ENCODE peak calls at places on chromosomes 4 and X, in five cellular contexts. E, Z, G, O and H are unnamed samples. For H3K9me3, the result is how much of the 10 kb centered on the place peaks cover.

GRCh38 chr4:179867300-179867878 is 2375.8 kb upstream of the TENM3 start:
- DNase-seq in O (peak), Z (no peak), E (no peak), G (peak), H (no peak)

GRCh38 chrX:15911729-15912550 is 57.3 kb upstream of the AP1S2 start:
- DNase-seq in E (no peak), O (peak), Z (peak), G (no peak), H (no peak)

GRCh38 chr4:71545168-71545567 is 206.3 kb downstream of the SLC4A4 start:
- DNase-seq in O (peak), E (no peak), G (no peak), Z (no peak), H (no peak)

GRCh38 chrX:129791961-129792570 is 12.3 kb downstream of the SASH3 start:
- DNase-seq in O (no peak), E (no peak), G (no peak), Z (no peak), H (no peak)

GRCh38 chrX:139691843-139692505 is 16.0 kb downstream of the MCF2 start:
- DNase-seq in O (no peak), Z (peak), E (no peak), G (no peak), H (no peak)

GRCh38 chrX:100979881-100980607 is 10.5 kb downstream of the ARL13A start:
- DNase-seq in O (peak), E (no peak), G (no peak), Z (no peak), H (no peak)

GRCh38 chrX:15475021-15475420 is 18.1 kb downstream of the PIR start:
- DNase-seq in O (peak), G (no peak), E (no peak), Z (peak), H (no peak)

GRCh38 chrX:72003811-72004750 is 93.4 kb downstream of the NHSL2 start:
- DNase-seq in Z (peak), G (no peak), E (peak), O (peak), H (no peak)

GRCh38 chrX:103464071-103464773 is 55.1 kb downstream of the RAB40A start:
- DNase-seq in O (peak), G (no peak), Z (peak), E (no peak), H (peak)

GRCh38 chr4:22003878-22004277 is 55.3 kb upstream of the KCNIP4 start:
- DNase-seq in Z (no peak), G (no peak), E (no peak), O (no peak), H (no peak)

DNA sequence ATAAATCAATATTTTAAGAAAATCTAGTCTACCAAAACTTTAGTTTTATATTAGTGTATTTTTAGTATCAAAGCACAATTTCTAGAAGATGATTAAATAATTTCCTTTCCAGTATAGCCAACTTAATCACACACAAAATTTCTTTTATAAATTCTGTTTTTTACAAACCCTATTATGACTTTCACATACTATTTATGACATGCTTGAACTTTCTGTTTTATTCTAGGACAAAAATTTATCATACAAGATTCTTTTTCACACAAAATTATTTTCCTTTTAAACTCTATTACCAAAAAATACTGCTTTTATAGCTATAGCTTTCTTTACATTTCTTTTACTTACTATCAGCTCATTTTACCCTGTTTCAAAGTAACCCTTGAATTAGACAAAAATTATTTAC is 149.5 kb downstream of the OR13H1 start:
- DNase-seq in Z (no peak), E (no peak), G (no peak), O (no peak), H (no peak)
- H3K9me3 ChIP-seq in Z (under half), E (under half), G (under half), O (under half), H (under half)

DNA sequence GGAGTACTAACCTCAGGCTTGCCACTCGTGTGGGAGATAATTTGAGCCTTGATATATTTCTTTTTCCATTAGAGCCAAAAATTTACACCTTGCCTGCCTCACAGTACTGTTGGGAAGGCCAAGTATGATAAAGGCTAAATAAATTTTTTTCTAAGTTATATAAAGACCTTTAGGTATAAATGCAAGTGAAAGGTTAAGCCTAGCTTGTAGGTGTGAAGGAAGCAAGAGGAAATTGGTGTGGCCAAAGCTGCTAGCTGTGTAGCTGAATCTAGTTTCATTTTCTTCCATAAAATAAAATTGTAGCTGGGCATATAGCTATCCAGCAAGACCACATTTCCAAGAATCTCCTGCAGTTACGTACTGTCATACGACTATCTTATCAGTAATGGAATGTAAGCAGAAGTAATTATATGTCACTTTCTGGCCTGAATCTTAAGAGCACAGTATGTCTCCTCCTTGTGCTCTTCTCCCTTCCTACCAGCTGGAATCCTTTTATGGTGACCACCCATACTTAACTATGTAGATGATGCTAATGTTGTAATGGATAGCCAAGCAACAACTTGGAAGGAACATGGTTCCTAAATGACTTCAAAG is 14.3 kb upstream of the GABRE start:
- DNase-seq in E (no peak), O (no peak), Z (peak), G (no peak), H (no peak)
- H3K9me3 ChIP-seq in E (under half), O (under half), Z (under half), G (under half), H (under half)

DNA sequence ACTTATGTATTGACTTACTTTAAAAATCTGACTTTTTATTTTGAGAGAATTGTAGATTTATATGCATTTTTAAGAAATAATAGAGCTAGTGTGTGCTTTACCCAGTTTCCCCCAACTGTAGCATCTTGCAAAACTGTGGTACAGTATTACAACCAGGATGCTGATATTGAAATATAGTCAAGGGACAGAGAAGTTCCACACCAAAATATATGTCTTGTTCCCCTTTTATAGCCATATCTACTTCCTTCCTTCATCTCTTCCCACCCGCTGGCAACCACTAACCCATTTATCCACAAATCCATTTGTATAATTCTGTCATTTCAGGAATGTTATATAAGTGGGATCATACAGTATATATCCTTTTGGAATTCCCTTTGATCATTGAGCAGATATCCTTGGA is 16.8 kb downstream of the KDM6A start:
- DNase-seq in Z (no peak), O (no peak), E (no peak), G (no peak), H (no peak)
- H3K9me3 ChIP-seq in Z (under half), O (under half), E (under half), G (under half), H (under half)

GRCh38 chrX:117096528-117096927 is 633.8 kb upstream of the CT83 start:
- DNase-seq in E (no peak), Z (no peak), O (no peak), G (no peak), H (no peak)

GRCh38 chrX:117095393-117095792 is 632.6 kb upstream of the CT83 start:
- DNase-seq in E (no peak), Z (no peak), G (no peak), O (no peak), H (no peak)

GRCh38 chrX:117093319-117093718 is 630.5 kb upstream of the CT83 start:
- DNase-seq in O (no peak), E (no peak), Z (no peak), G (no peak), H (no peak)

GRCh38 chrX:117094149-117094548 is 631.4 kb upstream of the CT83 start:
- DNase-seq in O (no peak), G (no peak), E (no peak), Z (no peak), H (no peak)

GRCh38 chrX:117092641-117093040 is 629.9 kb upstream of the CT83 start:
- DNase-seq in Z (no peak), E (no peak), O (no peak), G (no peak), H (no peak)
- H3K9me3 ChIP-seq in Z (under half), E (under half), O (under half), G (under half), H (under half)

GRCh38 chrX:152902502-152902820 is 4.6 kb downstream of the ZNF185 start:
- DNase-seq in Z (no peak), G (no peak), E (no peak), O (no peak), H (no peak)
- H3K9me3 ChIP-seq in Z (under half), G (under half), E (under half), O (under half), H (under half)

GRCh38 chr4:109319684-109320083 is 17.2 kb upstream of the COL25A1 start:
- DNase-seq in O (no peak), G (no peak), E (no peak), Z (no peak), H (no peak)

GRCh38 chr4:109315818-109316217 is 13.4 kb upstream of the COL25A1 start:
- DNase-seq in O (no peak), E (no peak), Z (peak), G (no peak), H (no peak)

GRCh38 chr4:109315341-109315740 is 12.9 kb upstream of the COL25A1 start:
- DNase-seq in Z (no peak), O (no peak), G (no peak), E (no peak), H (no peak)

GRCh38 chr4:109321232-109321631 is 18.8 kb upstream of the COL25A1 start:
- DNase-seq in E (no peak), G (no peak), O (no peak), Z (no peak), H (no peak)

DNA sequence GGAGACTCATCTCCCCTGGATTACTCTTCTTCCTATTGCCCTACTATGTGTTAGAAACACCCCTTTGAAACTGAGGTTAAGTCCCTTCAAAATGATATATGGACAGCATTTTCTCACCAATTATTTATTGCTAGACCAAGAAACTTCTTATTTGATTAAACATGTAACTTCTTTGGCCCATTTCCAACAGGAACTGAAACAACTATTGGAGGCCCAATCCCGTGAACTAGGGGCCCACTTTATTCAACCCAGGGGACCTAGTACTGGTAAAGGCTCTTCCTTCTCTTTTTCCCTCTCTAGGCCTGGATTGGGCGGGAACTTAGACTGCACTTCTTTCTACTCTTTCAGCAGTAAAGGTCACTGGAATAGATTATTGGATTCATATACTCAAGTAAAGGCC is 16.7 kb upstream of the COL25A1 start:
- DNase-seq in Z (no peak), G (no peak), O (no peak), E (no peak), H (no peak)
- H3K9me3 ChIP-seq in Z (under half), G (under half), O (under half), E (under half), H (under half)